ENCODE peak calls at places on chromosomes 6 and 20, in nine cellular contexts. C is kidney; D is CD8-positive, alpha-beta T cell; J is WTC11; R is nephron progenitor cell; I is epithelial cell of proximal tubule; P is B cell; A is Calu3; B is PC-3. E is an unnamed sample.

GRCh38 chr6:14280006-14280510 is 162.5 kb downstream of the CD83 start:
- DNase-seq in C (no peak), D (no peak), J (no peak), R (no peak), I (no peak), P (no peak), A (no peak), B (no peak), E (no peak)

GRCh38 chr20:32432277-32432676 is 74.1 kb downstream of the ASXL1 start:
- DNase-seq in C (no peak), D (no peak), J (no peak), R (no peak), I (no peak), P (peak), A (no peak), B (no peak), E (no peak)

GRCh38 chr20:59042151-59042795 is at the start of gene PRELID3B:
- DNase-seq in C (no peak), D (no peak), J (peak), R (no peak), I (no peak), P (no peak), A (peak), B (peak), E (no peak)

GRCh38 chr6:53143710-53144109 is 4.9 kb downstream of the GCM1 start:
- DNase-seq in C (no peak), D (no peak), J (no peak), R (no peak), I (no peak), P (no peak), A (no peak), B (no peak), E (no peak)

GRCh38 chr6:73285674-73286283 is 22.8 kb upstream of the KHDC1 start:
- DNase-seq in C (no peak), D (no peak), J (no peak), R (no peak), I (no peak), P (no peak), A (no peak), B (peak), E (no peak)

GRCh38 chr6:34015576-34015975 is 130.3 kb downstream of the GRM4 start:
- DNase-seq in C (peak), D (no peak), J (peak), R (no peak), I (no peak), P (no peak), A (no peak), B (no peak), E (no peak)

GRCh38 chr6:15242937-15243614 is 2.8 kb upstream of the JARID2 start:
- DNase-seq in C (no peak), D (no peak), J (no peak), R (no peak), I (no peak), P (no peak), A (no peak), B (no peak), E (no peak)

GRCh38 chr6:67897998-67898607 is 737.0 kb upstream of the ADGRB3 start:
- DNase-seq in C (no peak), D (no peak), J (no peak), R (no peak), I (no peak), P (no peak), A (no peak), B (no peak), E (no peak)

GRCh38 chr6:33727932-33728331 is 16.4 kb upstream of the UQCC2 start:
- DNase-seq in C (peak), D (no peak), J (no peak), R (no peak), I (no peak), P (no peak), A (no peak), B (no peak), E (no peak)

GRCh38 chr6:56752534-56752933 is 109.8 kb upstream of the DST start:
- DNase-seq in C (no peak), D (no peak), J (no peak), R (no peak), I (no peak), P (no peak), A (no peak), B (no peak), E (no peak)

GRCh38 chr6:3297909-3298308 is 39.2 kb downstream of the PSMG4 start:
- DNase-seq in C (peak), D (no peak), J (no peak), R (no peak), I (no peak), P (no peak), A (no peak), B (no peak), E (no peak)

GRCh38 chr20:539236-539635 is 4.4 kb downstream of the CSNK2A1 start:
- DNase-seq in C (no peak), D (no peak), J (no peak), R (no peak), I (no peak), P (no peak), A (no peak), B (no peak), E (no peak)

GRCh38 chr20:542777-543368 is 717 bp downstream of the CSNK2A1 start:
- DNase-seq in C (peak), D (peak), J (peak), R (peak), I (no peak), P (no peak), A (peak), B (no peak), E (peak)

GRCh38 chr20:537983-538382 is 5.6 kb downstream of the CSNK2A1 start:
- DNase-seq in C (no peak), D (no peak), J (no peak), R (no peak), I (no peak), P (no peak), A (no peak), B (no peak), E (no peak)

GRCh38 chr20:539848-540247 is 3.7 kb downstream of the CSNK2A1 start:
- DNase-seq in C (no peak), D (no peak), J (no peak), R (no peak), I (no peak), P (no peak), A (no peak), B (peak), E (no peak)

GRCh38 chr20:540391-541201 is 3.0 kb downstream of the CSNK2A1 start:
- DNase-seq in C (no peak), D (no peak), J (no peak), R (no peak), I (no peak), P (no peak), A (no peak), B (no peak), E (no peak)
- TF ChIP-seq CTCF in C (no peak), D (no peak), J (no peak), R (no peak), I (peak), P (no peak), A (no peak), B (peak), E (no peak)

DNA sequence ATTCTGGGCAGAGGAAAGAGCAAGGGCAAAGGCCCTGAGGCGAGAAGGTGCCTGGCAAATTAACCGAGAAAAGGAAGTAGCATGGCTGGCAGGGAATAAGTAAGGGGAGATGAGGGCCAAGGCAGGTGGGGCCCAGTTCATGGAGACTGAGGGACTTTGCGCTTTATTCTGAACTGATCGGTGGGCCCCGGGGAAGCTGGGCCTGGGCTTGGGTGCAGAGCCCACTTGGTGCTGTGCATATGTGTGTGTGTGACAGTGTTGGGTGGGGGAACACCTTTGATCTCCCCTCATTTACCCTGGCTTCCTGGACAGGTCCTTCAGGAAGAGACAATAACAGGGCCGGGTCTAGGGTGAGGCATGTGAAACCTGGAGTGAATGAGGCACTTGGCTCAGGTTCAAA is 2.9 kb upstream of the MDFI start:
- DNase-seq in C (peak), D (no peak), J (no peak), R (no peak), I (no peak), P (no peak), A (no peak), B (no peak), E (no peak)
- TF ChIP-seq CTCF in C (no peak), D (no peak), J (no peak), R (no peak), I (no peak), P (no peak), A (no peak), B (no peak), E (no peak)

GRCh38 chr20:45229264-45230056 is 8.3 kb downstream of the SEMG2 start:
- DNase-seq in C (no peak), D (peak), J (peak), R (no peak), I (no peak), P (no peak), A (peak), B (peak), E (no peak)
- TF ChIP-seq CTCF in C (no peak), D (no peak), J (peak), R (no peak), I (peak), P (peak), A (peak), B (peak), E (peak)

GRCh38 chr6:129895692-129896091 is 34.6 kb upstream of the TMEM244 start:
- DNase-seq in C (no peak), D (no peak), J (no peak), R (no peak), I (no peak), P (no peak), A (no peak), B (peak), E (no peak)

GRCh38 chr6:129890164-129890563 is 29.0 kb upstream of the TMEM244 start:
- DNase-seq in C (no peak), D (no peak), J (no peak), R (no peak), I (no peak), P (no peak), A (no peak), B (peak), E (no peak)

GRCh38 chr6:129894904-129895303 is 33.8 kb upstream of the TMEM244 start:
- DNase-seq in C (no peak), D (no peak), J (no peak), R (no peak), I (no peak), P (no peak), A (no peak), B (no peak), E (no peak)

GRCh38 chr6:129890701-129891100 is 29.6 kb upstream of the TMEM244 start:
- DNase-seq in C (no peak), D (no peak), J (no peak), R (no peak), I (no peak), P (no peak), A (no peak), B (peak), E (no peak)

DNA sequence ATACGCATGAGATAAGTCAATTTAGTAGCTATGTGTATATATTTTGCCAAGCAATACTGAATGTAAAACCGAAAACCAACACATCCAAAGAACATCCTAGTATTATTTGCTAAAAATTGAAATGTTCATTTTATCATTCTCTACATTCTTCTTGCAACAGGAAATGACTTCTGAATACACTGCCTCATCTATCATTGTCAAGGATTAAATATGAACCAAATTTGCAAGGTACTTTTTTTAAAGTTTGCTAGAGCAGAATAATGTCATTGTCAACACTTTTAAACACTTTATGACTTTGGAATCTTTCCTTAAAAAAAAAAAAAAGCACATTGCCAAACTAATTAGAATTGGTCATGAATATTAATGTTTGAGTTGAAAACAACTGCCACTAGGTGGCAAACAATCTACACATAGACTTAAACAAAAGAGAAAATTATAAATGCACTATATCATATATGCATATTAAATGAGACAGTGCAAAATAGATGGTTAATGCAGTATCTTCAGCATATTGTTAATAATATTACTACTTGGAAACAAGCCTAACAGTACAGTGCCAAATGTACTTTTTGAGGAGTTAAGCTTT is 32.5 kb upstream of the TMEM244 start:
- DNase-seq in C (no peak), D (no peak), J (no peak), R (no peak), I (no peak), P (no peak), A (no peak), B (peak), E (no peak)
- TF ChIP-seq CTCF in C (no peak), D (peak), J (peak), R (no peak), I (peak), P (peak), A (peak), B (peak), E (peak)

GRCh38 chr20:52313335-52313963 is 121.9 kb upstream of the ZFP64 start:
- DNase-seq in C (no peak), D (no peak), J (peak), R (peak), I (peak), P (no peak), A (peak), B (peak), E (no peak)
- TF ChIP-seq CTCF in C (peak), D (no peak), J (no peak), R (peak), I (peak), P (no peak), A (peak), B (peak), E (no peak)

GRCh38 chr6:28861339-28861738 is 62.4 kb downstream of the TRIM27 start:
- DNase-seq in C (no peak), D (no peak), J (no peak), R (no peak), I (no peak), P (no peak), A (no peak), B (no peak), E (no peak)

GRCh38 chr6:28862077-28862476 is 61.7 kb downstream of the TRIM27 start:
- DNase-seq in C (no peak), D (no peak), J (no peak), R (no peak), I (no peak), P (no peak), A (no peak), B (no peak), E (no peak)

GRCh38 chr6:28866342-28867077 is 57.3 kb downstream of the TRIM27 start:
- DNase-seq in C (peak), D (peak), J (peak), R (peak), I (no peak), P (peak), A (peak), B (peak), E (peak)

GRCh38 chr6:28864321-28864923 is 59.4 kb downstream of the TRIM27 start:
- DNase-seq in C (no peak), D (peak), J (no peak), R (no peak), I (no peak), P (no peak), A (no peak), B (no peak), E (no peak)

GRCh38 chr6:28863607-28864320 is 60.0 kb downstream of the TRIM27 start:
- DNase-seq in C (peak), D (peak), J (peak), R (peak), I (no peak), P (no peak), A (peak), B (peak), E (peak)
- TF ChIP-seq CTCF in C (no peak), D (no peak), J (no peak), R (no peak), I (no peak), P (no peak), A (no peak), B (no peak), E (no peak)

GRCh38 chr20:50509923-50510705 is at the start of gene PTPN1:
- DNase-seq in C (peak), D (peak), J (peak), R (peak), I (peak), P (peak), A (peak), B (peak), E (peak)
- TF ChIP-seq CTCF in C (no peak), D (no peak), J (no peak), R (no peak), I (no peak), P (no peak), A (peak), B (no peak), E (no peak)